ENCODE peak calls at places on chromosomes 12 and 14, in ten cellular contexts. B is MV-4-11, O is AG08395, J is A549, T is HTR-8/SVneo, W is GM23248, P is ureter, G is iPS-NIHi11, Y is cardiac muscle cell, C is mesenchymal stem cell. M is an unnamed sample.

GRCh38 chr14:37343307-37344094 is 145.8 kb downstream of the MIPOL1 start:
- DNase-seq in W (no peak), O (peak; percentile 13), T (no peak), B (no peak), P (no peak), J (no peak), C (peak; percentile 9), Y (no peak), G (no peak), M (peak; percentile 0)

GRCh38 chr12:26633591-26634210 is 199.3 kb downstream of the ITPR2 start:
- DNase-seq in Y (no peak), G (no peak), P (no peak), W (peak; percentile 78), O (peak; percentile 57), C (peak; percentile 60), J (no peak), B (no peak), T (no peak), M (peak; percentile 71)

GRCh38 chr12:50566066-50566465 is 61.3 kb downstream of the DIP2B start:
- DNase-seq in C (no peak), P (no peak), J (no peak), W (no peak), Y (no peak), O (no peak), B (no peak), G (no peak), T (no peak), M (no peak)

GRCh38 chr12:67414011-67414715 is 145.0 kb downstream of the CAND1 start:
- DNase-seq in J (no peak), Y (no peak), O (no peak), T (no peak), P (no peak), B (no peak), G (no peak), C (no peak), W (no peak), M (no peak)

GRCh38 chr12:4579305-4580097 is 17.5 kb downstream of the DYRK4 start:
- DNase-seq in J (peak; percentile 35), P (no peak), B (peak; percentile 68), T (no peak), W (peak; percentile 47), C (peak; percentile 6), G (peak; percentile 23), Y (no peak), O (peak; percentile 14), M (peak; percentile 37)

GRCh38 chr14:77979666-77980351 is 179.9 kb downstream of the ADCK1 start:
- DNase-seq in Y (peak; percentile 43), G (peak; percentile 61), J (peak; percentile 12), P (no peak), B (no peak), C (no peak), W (no peak), O (peak; percentile 22), T (no peak), M (peak; percentile 19)

GRCh38 chr12:67633708-67634107 is 14.8 kb upstream of the DYRK2 start:
- DNase-seq in O (no peak), W (no peak), T (no peak), C (no peak), Y (no peak), J (no peak), G (no peak), B (peak; percentile 28), P (no peak), M (no peak)

GRCh38 chr14:95196268-95196667 is 38.9 kb upstream of the DICER1 start:
- DNase-seq in Y (peak; percentile 22), J (peak; percentile 27), G (peak; percentile 53), C (no peak), T (no peak), W (no peak), B (peak; percentile 18), P (no peak), O (no peak), M (no peak)

GRCh38 chr12:112401903-112402498 is 7.4 kb downstream of the RPL6 start:
- DNase-seq in B (no peak), C (no peak), T (no peak), O (no peak), J (no peak), Y (no peak), P (no peak), G (no peak), W (no peak), M (no peak)

GRCh38 chr14:77053046-77053841 is 24.7 kb upstream of the IRF2BPL start:
- DNase-seq in B (peak; percentile 29), P (peak; percentile 77), G (peak; percentile 89), Y (peak; percentile 92), W (peak; percentile 73), O (no peak), J (peak; percentile 65), C (peak; percentile 89), T (peak; percentile 96), M (peak; percentile 59)